ENCODE peak calls at places on chromosomes 4 and X, in eight cellular contexts. One of them, this sample, is unnamed.

GRCh38 chr4:127622923-127623754 is 9.6 kb upstream of the INTU start:
- DNase-seq in T-cell: no peak
- DNase-seq in stimulated activated CD4-positive, alpha-beta T cell treated with anti-CD3 and anti-CD28 coated beads, Interleukin-2, amount 100 ng/mL, for 48 hours: no peak
- DNase-seq in NCI-H1930: peak
- DNase-seq in NCI-H510A treated with DMSO at 0.1 percent for 48 hours: no peak
- DNase-seq in NCI-H1417: no peak
- DNase-seq in islet precursor cell: peak
- DNase-seq in AML-193: no peak
- DNase-seq in this sample: no peak

GRCh38 chr4:140252144-140252741 is 98.3 kb upstream of the MAML3 start:
- DNase-seq in T-cell: no peak
- DNase-seq in stimulated activated CD4-positive, alpha-beta T cell treated with anti-CD3 and anti-CD28 coated beads, Interleukin-2, amount 100 ng/mL, for 48 hours: no peak
- DNase-seq in NCI-H1930: peak
- DNase-seq in NCI-H510A treated with DMSO at 0.1 percent for 48 hours: peak
- DNase-seq in NCI-H1417: peak
- DNase-seq in islet precursor cell: peak
- DNase-seq in AML-193: no peak
- DNase-seq in this sample: no peak

GRCh38 chr4:121784975-121785374 is 16.1 kb upstream of the EXOSC9 start:
- DNase-seq in T-cell: no peak
- DNase-seq in stimulated activated CD4-positive, alpha-beta T cell treated with anti-CD3 and anti-CD28 coated beads, Interleukin-2, amount 100 ng/mL, for 48 hours: no peak
- DNase-seq in NCI-H1930: no peak
- DNase-seq in NCI-H510A treated with DMSO at 0.1 percent for 48 hours: no peak
- DNase-seq in NCI-H1417: no peak
- DNase-seq in islet precursor cell: no peak
- DNase-seq in AML-193: no peak
- DNase-seq in this sample: no peak

GRCh38 chr4:1834047-1834769 is 21.7 kb downstream of the LETM1 start:
- DNase-seq in T-cell: no peak
- DNase-seq in stimulated activated CD4-positive, alpha-beta T cell treated with anti-CD3 and anti-CD28 coated beads, Interleukin-2, amount 100 ng/mL, for 48 hours: no peak
- DNase-seq in NCI-H1930: no peak
- DNase-seq in NCI-H510A treated with DMSO at 0.1 percent for 48 hours: no peak
- DNase-seq in NCI-H1417: peak
- DNase-seq in islet precursor cell: no peak
- DNase-seq in AML-193: no peak
- DNase-seq in this sample: no peak

GRCh38 chr4:48985976-48986653 is at the start of gene CWH43:
- DNase-seq in T-cell: no peak
- DNase-seq in stimulated activated CD4-positive, alpha-beta T cell treated with anti-CD3 and anti-CD28 coated beads, Interleukin-2, amount 100 ng/mL, for 48 hours: no peak
- DNase-seq in NCI-H1930: no peak
- DNase-seq in NCI-H510A treated with DMSO at 0.1 percent for 48 hours: no peak
- DNase-seq in NCI-H1417: no peak
- DNase-seq in islet precursor cell: peak
- DNase-seq in AML-193: no peak
- DNase-seq in this sample: no peak

GRCh38 chrX:132505116-132505515 is 16.3 kb upstream of the MBNL3 start:
- DNase-seq in T-cell: no peak
- DNase-seq in stimulated activated CD4-positive, alpha-beta T cell treated with anti-CD3 and anti-CD28 coated beads, Interleukin-2, amount 100 ng/mL, for 48 hours: no peak
- DNase-seq in NCI-H1930: no peak
- DNase-seq in NCI-H510A treated with DMSO at 0.1 percent for 48 hours: no peak
- DNase-seq in NCI-H1417: no peak
- DNase-seq in islet precursor cell: no peak
- DNase-seq in AML-193: no peak
- DNase-seq in this sample: no peak

GRCh38 chrX:24392709-24393108 is 32.3 kb downstream of the SUPT20HL1 start:
- DNase-seq in T-cell: no peak
- DNase-seq in stimulated activated CD4-positive, alpha-beta T cell treated with anti-CD3 and anti-CD28 coated beads, Interleukin-2, amount 100 ng/mL, for 48 hours: no peak
- DNase-seq in NCI-H1930: no peak
- DNase-seq in NCI-H510A treated with DMSO at 0.1 percent for 48 hours: no peak
- DNase-seq in NCI-H1417: no peak
- DNase-seq in islet precursor cell: no peak
- DNase-seq in AML-193: no peak
- DNase-seq in this sample: no peak

GRCh38 chr4:129323630-129324029 is 227.7 kb downstream of the C4orf33 start:
- DNase-seq in T-cell: no peak
- DNase-seq in stimulated activated CD4-positive, alpha-beta T cell treated with anti-CD3 and anti-CD28 coated beads, Interleukin-2, amount 100 ng/mL, for 48 hours: no peak
- DNase-seq in NCI-H1930: no peak
- DNase-seq in NCI-H510A treated with DMSO at 0.1 percent for 48 hours: peak
- DNase-seq in NCI-H1417: peak
- DNase-seq in islet precursor cell: no peak
- DNase-seq in AML-193: no peak
- DNase-seq in this sample: no peak

GRCh38 chr4:154595807-154596206 is 5.3 kb upstream of the FGA start:
- DNase-seq in T-cell: no peak
- DNase-seq in stimulated activated CD4-positive, alpha-beta T cell treated with anti-CD3 and anti-CD28 coated beads, Interleukin-2, amount 100 ng/mL, for 48 hours: no peak
- DNase-seq in NCI-H1930: no peak
- DNase-seq in NCI-H510A treated with DMSO at 0.1 percent for 48 hours: no peak
- DNase-seq in NCI-H1417: no peak
- DNase-seq in islet precursor cell: no peak
- DNase-seq in AML-193: no peak
- DNase-seq in this sample: no peak

GRCh38 chr4:1629704-1630093 is 54.4 kb downstream of the FAM53A start:
- DNase-seq in T-cell: no peak
- DNase-seq in stimulated activated CD4-positive, alpha-beta T cell treated with anti-CD3 and anti-CD28 coated beads, Interleukin-2, amount 100 ng/mL, for 48 hours: no peak
- DNase-seq in NCI-H1930: no peak
- DNase-seq in NCI-H510A treated with DMSO at 0.1 percent for 48 hours: no peak
- DNase-seq in NCI-H1417: no peak
- DNase-seq in islet precursor cell: no peak
- DNase-seq in AML-193: no peak
- DNase-seq in this sample: no peak

GRCh38 chr4:93687304-93687703 is 141.2 kb upstream of the ATOH1 start:
- DNase-seq in T-cell: no peak
- DNase-seq in stimulated activated CD4-positive, alpha-beta T cell treated with anti-CD3 and anti-CD28 coated beads, Interleukin-2, amount 100 ng/mL, for 48 hours: no peak
- DNase-seq in NCI-H1930: no peak
- DNase-seq in NCI-H510A treated with DMSO at 0.1 percent for 48 hours: no peak
- DNase-seq in NCI-H1417: no peak
- DNase-seq in islet precursor cell: no peak
- DNase-seq in AML-193: no peak
- DNase-seq in this sample: no peak